ENCODE peak calls at places on chromosomes 16 and 17, in five cellular contexts. Q, W, A, J and H are unnamed samples.

GRCh38 chr17:40520991-40521453 is 19.6 kb upstream of the TNS4 start:
- DNase-seq in J (no peak), Q (no peak), A (peak; percentile 13), W (no peak), H (no peak)

GRCh38 chr17:44444735-44445105 is 55.3 kb upstream of the ITGA2B start:
- DNase-seq in W (no peak), Q (no peak), J (no peak), A (no peak), H (no peak)

GRCh38 chr17:4858880-4859260 is 25.7 kb downstream of the MINK1 start:
- DNase-seq in Q (no peak), A (no peak), W (peak; percentile 61), J (no peak), H (no peak)

GRCh38 chr17:49965522-49965905 is 3.5 kb upstream of the DLX4 start:
- DNase-seq in Q (no peak), A (no peak), W (no peak), J (no peak), H (no peak)

GRCh38 chr16:7021653-7022275 is 310.9 kb upstream of the RBFOX1 start:
- DNase-seq in J (no peak), W (no peak), A (no peak), Q (no peak), H (no peak)

GRCh38 chr16:29988346-29989075 is 6.9 kb downstream of the HIRIP3 start:
- DNase-seq in A (no peak), J (no peak), Q (no peak), W (no peak), H (no peak)

GRCh38 chr16:50372611-50373344 is 4.0 kb upstream of the BRD7 start:
- DNase-seq in A (no peak), W (peak; percentile 57), J (no peak), Q (no peak), H (no peak)

GRCh38 chr16:75169899-75170405 is 21.6 kb downstream of the ZFP1 start:
- DNase-seq in Q (no peak), J (no peak), W (no peak), A (no peak), H (no peak)

GRCh38 chr17:5785867-5786509 is 201.7 kb upstream of the NLRP1 start:
- DNase-seq in Q (no peak), J (no peak), A (peak; percentile 45), W (no peak), H (no peak)

GRCh38 chr16:10086620-10087019 is 95.6 kb downstream of the GRIN2A start:
- DNase-seq in W (no peak), J (no peak), A (no peak), Q (no peak), H (no peak)

GRCh38 chr16:10521681-10522274 is 58.6 kb downstream of the EMP2 start:
- DNase-seq in A (peak; percentile 68), Q (peak; percentile 28), J (no peak), W (peak; percentile 65), H (no peak)

GRCh38 chr17:56595831-56596740 is 2.6 kb downstream of the NOG start:
- DNase-seq in W (peak; percentile 41), A (peak; percentile 32), Q (no peak), J (peak; percentile 26), H (no peak)

GRCh38 chr16:82454566-82454965 is 172.2 kb upstream of the CDH13 start:
- DNase-seq in Q (no peak), J (no peak), W (no peak), A (no peak), H (no peak)

GRCh38 chr17:8724451-8724850 is 20.2 kb downstream of the CCDC42 start:
- DNase-seq in W (no peak), J (no peak), Q (no peak), A (no peak), H (no peak)

GRCh38 chr17:80971704-80972304 is 19.8 kb upstream of the CHMP6 start:
- DNase-seq in Q (no peak), J (no peak), W (no peak), A (no peak), H (no peak)

GRCh38 chr17:48541574-48542113 is 3.3 kb downstream of the HOXB2 start:
- DNase-seq in W (no peak), Q (peak; percentile 48), A (no peak), J (peak; percentile 42), H (peak; percentile 68)

GRCh38 chr17:45312477-45313418 is 4.1 kb downstream of the MAP3K14 start:
- DNase-seq in A (no peak), J (no peak), Q (no peak), W (no peak), H (no peak)

GRCh38 chr16:46883353-46883689 is 841 bp upstream of the GPT2 start:
- DNase-seq in Q (peak; percentile 28), A (no peak), W (peak; percentile 52), J (no peak), H (no peak)

GRCh38 chr17:33575046-33575445 is 282.0 kb upstream of the ASIC2 start:
- DNase-seq in J (no peak), W (no peak), A (no peak), Q (no peak), H (no peak)

GRCh38 chr17:13638855-13639458 is 37.2 kb upstream of the HS3ST3A1 start:
- DNase-seq in Q (no peak), W (no peak), J (no peak), A (no peak), H (no peak)

GRCh38 chr17:69142473-69142802 is 743 bp upstream of the ABCA6 start:
- DNase-seq in J (no peak), A (no peak), W (no peak), Q (no peak), H (no peak)

GRCh38 chr16:87132361-87133014 is 184.7 kb downstream of the C16orf95 start:
- DNase-seq in J (no peak), W (peak; percentile 75), Q (no peak), A (no peak), H (no peak)

GRCh38 chr16:52964290-52964689 is 88.4 kb downstream of the CHD9NB start:
- DNase-seq in W (no peak), A (no peak), Q (no peak), J (no peak), H (no peak)

GRCh38 chr17:11935734-11936406 is 61.4 kb downstream of the ZNF18 start:
- DNase-seq in W (peak; percentile 81), Q (peak; percentile 10), J (no peak), A (no peak), H (no peak)

GRCh38 chr17:2594657-2595085 is 1.2 kb downstream of the PAFAH1B1 start:
- DNase-seq in A (peak; percentile 11), J (no peak), W (no peak), Q (no peak), H (peak; percentile 52)

GRCh38 chr16:81523387-81524115 is 78.9 kb downstream of the CMIP start:
- DNase-seq in A (no peak), Q (no peak), W (no peak), J (no peak), H (peak; percentile 33)

GRCh38 chr17:18159551-18160120 is 24.0 kb upstream of the ALKBH5 start:
- DNase-seq in W (no peak), Q (no peak), J (no peak), A (no peak), H (no peak)

GRCh38 chr16:89476811-89477261 is 13.5 kb downstream of the ANKRD11 start:
- DNase-seq in W (no peak), Q (no peak), J (no peak), A (peak; percentile 74), H (no peak)

GRCh38 chr17:76537288-76537577 is 276 bp downstream of the CYGB start:
- DNase-seq in Q (no peak), A (no peak), J (no peak), W (no peak), H (no peak)

GRCh38 chr17:42260318-42260717 is 15.9 kb downstream of the STAT5B start:
- DNase-seq in A (no peak), W (no peak), Q (no peak), J (no peak), H (no peak)